ENCODE peak calls at places on chromosomes 16 and 17, in six cellular contexts. E, V, B, I, S and G are unnamed samples.

GRCh38 chr17:45046536-45047125 is 4.8 kb downstream of the DCAKD start:
- DNase-seq in E (no peak), V (no peak), B (no peak), I (no peak), S (peak; percentile 44), G (no peak)

GRCh38 chr17:45104497-45104896 is 27.8 kb downstream of the PLCD3 start:
- DNase-seq in E (no peak), V (no peak), B (no peak), I (no peak), S (no peak), G (no peak)

GRCh38 chr17:58913971-58914769 is 158.5 kb downstream of the PPM1E start:
- DNase-seq in E (no peak), V (no peak), B (no peak), I (no peak), S (no peak), G (no peak)

GRCh38 chr16:86448306-86448705 is 62.0 kb upstream of the FOXF1 start:
- DNase-seq in E (no peak), V (no peak), B (no peak), I (no peak), S (no peak), G (no peak)

GRCh38 chr16:29664133-29664912 is 1.3 kb downstream of the SPN start:
- DNase-seq in E (peak; percentile 68), V (no peak), B (no peak), I (no peak), S (no peak), G (no peak)

GRCh38 chr16:55263271-55264250 is 60.4 kb upstream of the IRX6 start:
- DNase-seq in E (no peak), V (no peak), B (no peak), I (no peak), S (no peak), G (no peak)

GRCh38 chr17:40321502-40322416 is 12.8 kb downstream of the RARA start:
- DNase-seq in E (peak; percentile 60), V (peak; percentile 81), B (no peak), I (peak; percentile 68), S (no peak), G (no peak)

GRCh38 chr17:82658331-82658730 is 10.1 kb upstream of the WDR45B start:
- DNase-seq in E (no peak), V (peak; percentile 30), B (no peak), I (no peak), S (no peak), G (no peak)

GRCh38 chr17:43360376-43360738 is 38.4 kb upstream of the ARL4D start:
- DNase-seq in E (no peak), V (no peak), B (no peak), I (peak; percentile 59), S (peak; percentile 69), G (no peak)

GRCh38 chr16:12323007-12323699 is 346.6 kb downstream of the SNX29 start:
- DNase-seq in E (no peak), V (no peak), B (no peak), I (no peak), S (no peak), G (no peak)

GRCh38 chr16:15502041-15502725 is 67.8 kb downstream of the BMERB1 start:
- DNase-seq in E (no peak), V (no peak), B (peak; percentile 95), I (no peak), S (peak; percentile 77), G (no peak)

GRCh38 chr17:2106308-2106707 is 51.4 kb downstream of the HIC1 start:
- DNase-seq in E (no peak), V (no peak), B (no peak), I (no peak), S (no peak), G (no peak)

GRCh38 chr16:53429221-53429943 is 4.9 kb upstream of the RBL2 start:
- DNase-seq in E (no peak), V (no peak), B (no peak), I (no peak), S (peak; percentile 55), G (no peak)

GRCh38 chr16:73473713-73474112 is 425.8 kb upstream of the ZFHX3 start:
- DNase-seq in E (no peak), V (no peak), B (no peak), I (no peak), S (no peak), G (no peak)

GRCh38 chr16:56747486-56748045 is 17.6 kb downstream of the NUP93 start:
- DNase-seq in E (no peak), V (no peak), B (no peak), I (no peak), S (no peak), G (no peak)

GRCh38 chr16:74455619-74456289 is 34.5 kb upstream of the CLEC18B start:
- DNase-seq in E (no peak), V (no peak), B (no peak), I (no peak), S (no peak), G (peak; percentile 56)

GRCh38 chr17:41511130-41511529 is 5.7 kb upstream of the KRT13 start:
- DNase-seq in E (no peak), V (no peak), B (no peak), I (peak; percentile 53), S (no peak), G (no peak)

GRCh38 chr17:41510251-41511065 is 5.0 kb upstream of the KRT13 start:
- DNase-seq in E (no peak), V (no peak), B (no peak), I (no peak), S (no peak), G (no peak)

GRCh38 chr17:41512789-41513547 is 5.7 kb downstream of the KRT15 start:
- DNase-seq in E (no peak), V (no peak), B (no peak), I (no peak), S (no peak), G (no peak)

GRCh38 chr17:41507315-41507880 is 2.0 kb upstream of the KRT13 start:
- DNase-seq in E (no peak), V (peak; percentile 50), B (no peak), I (no peak), S (no peak), G (no peak)

DNA sequence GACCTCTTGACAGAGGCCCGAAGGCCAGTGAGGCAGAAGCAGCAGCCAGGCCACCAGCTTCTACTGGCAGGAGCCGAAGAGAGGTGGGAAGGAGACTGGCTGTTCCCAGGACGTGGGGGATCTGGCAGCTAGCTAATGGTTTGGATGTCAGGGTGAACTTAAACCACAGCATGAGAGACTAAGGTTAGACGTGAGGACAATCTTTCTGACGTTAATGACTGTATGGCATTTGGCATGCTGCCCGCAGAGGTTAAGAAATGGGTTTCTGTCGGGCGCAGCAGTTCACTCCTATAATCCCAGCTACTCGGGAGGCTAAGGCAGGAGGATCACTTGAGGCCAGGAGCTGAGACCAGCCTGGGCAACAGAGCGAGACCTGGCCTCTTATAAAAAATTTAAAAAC is 6.3 kb upstream of the KRT13 start:
- DNase-seq in E (no peak), V (no peak), B (no peak), I (no peak), S (no peak), G (no peak)
- TF ChIP-seq CTCF in E (no peak), V (no peak), B (no peak), I (no peak), S (no peak), G (no peak)

GRCh38 chr16:63466-63865 is 9.0 kb downstream of the RHBDF1 start:
- DNase-seq in E (no peak), V (no peak), B (no peak), I (no peak), S (no peak), G (no peak)
- H3K27ac ChIP-seq in E (no peak overlapping the region), V (no peak overlapping the region), B (no peak overlapping the region), I (no peak overlapping the region), S (no peak overlapping the region), G (no peak overlapping the region)

GRCh38 chr16:22255335-22255734 is 41.9 kb upstream of the POLR3E start:
- DNase-seq in E (no peak), V (no peak), B (no peak), I (no peak), S (no peak), G (no peak)

GRCh38 chr16:22262460-22262859 is 34.7 kb upstream of the POLR3E start:
- DNase-seq in E (no peak), V (no peak), B (no peak), I (no peak), S (no peak), G (no peak)

GRCh38 chr16:22253272-22253671 is 43.9 kb upstream of the POLR3E start:
- DNase-seq in E (no peak), V (no peak), B (no peak), I (no peak), S (no peak), G (no peak)

GRCh38 chr16:22260490-22260889 is 36.7 kb upstream of the POLR3E start:
- DNase-seq in E (no peak), V (no peak), B (no peak), I (no peak), S (no peak), G (no peak)

GRCh38 chr16:22257440-22257839 is 39.8 kb upstream of the POLR3E start:
- DNase-seq in E (no peak), V (no peak), B (no peak), I (no peak), S (no peak), G (no peak)
- TF ChIP-seq CTCF in E (no peak), V (no peak), B (no peak), I (no peak), S (no peak), G (no peak)

DNA sequence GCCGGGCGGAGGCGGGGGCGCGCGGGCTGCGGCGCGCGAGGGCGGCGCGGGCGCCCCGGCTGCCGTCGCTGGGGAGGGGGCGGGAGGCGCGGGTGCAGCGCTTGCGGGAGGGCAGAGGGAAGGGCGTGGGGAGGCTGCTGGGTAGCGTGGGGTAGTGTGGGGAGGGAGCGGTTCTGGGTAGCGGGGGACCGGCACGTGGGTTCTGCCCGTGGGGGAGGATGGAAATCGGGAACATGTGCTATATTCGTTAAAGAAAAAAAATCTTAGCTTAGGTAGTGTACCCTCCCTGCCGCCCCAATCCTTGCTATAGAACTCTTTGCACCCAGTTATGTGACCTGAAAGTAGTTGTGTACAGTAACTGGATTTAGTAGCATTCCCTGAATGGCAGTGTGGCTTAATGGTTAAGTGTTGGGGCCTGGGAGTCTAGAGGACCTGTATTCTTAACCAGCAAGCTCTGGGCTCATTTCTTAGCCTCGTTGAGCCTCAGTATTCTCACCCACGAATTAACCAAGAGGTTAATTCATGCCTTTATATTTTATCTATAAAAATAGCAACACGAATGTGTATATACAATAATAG is 644 bp downstream of the RABEP1 start:
- DNase-seq in E (peak; percentile 42), V (peak; percentile 60), B (no peak), I (no peak), S (no peak), G (no peak)
- H3K27ac ChIP-seq in E (peak overlapping the region; percentile 89), V (no peak overlapping the region), B (peak overlapping the region; percentile 59), I (peak overlapping the region; percentile 40), S (no peak overlapping the region), G (no peak overlapping the region)

GRCh38 chr17:17216776-17217175 is 10.6 kb upstream of the PLD6 start:
- DNase-seq in E (no peak), V (no peak), B (no peak), I (no peak), S (no peak), G (no peak)
- TF ChIP-seq CTCF in E (no peak), V (no peak), B (no peak), I (no peak), S (peak; percentile 37), G (no peak)

GRCh38 chr17:81391268-81391963 is 3.8 kb upstream of the BAHCC1 start:
- DNase-seq in E (no peak), V (peak; percentile 81), B (no peak), I (no peak), S (peak; percentile 37), G (no peak)
- H3K27ac ChIP-seq in E (peak overlapping the region; percentile 93), V (peak overlapping the region; percentile 91), B (peak overlapping the region; percentile 97), I (peak overlapping the region; percentile 95), S (no peak overlapping the region), G (peak overlapping the region; percentile 97)